ENCODE peak calls at places on chromosomes 2 and 18, in five cellular contexts. M is activated gamma-delta T cell treated with Interleukin-2 at 50 U/mL for 16 hours; L is activated naive CD4-positive, alpha-beta T cell treated with anti-CD3 and anti-CD28 coated beads for 36 hours; W is left lung; C is germinal center. G is an unnamed sample.

GRCh38 chr18:34595673-34596072 is 114.4 kb upstream of the DTNA start:
- DNase-seq in M (no peak), L (no peak), W (no peak), C (no peak), G (no peak)

GRCh38 chr2:219485201-219485580 is 13.5 kb upstream of the GMPPA start:
- DNase-seq in M (no peak), L (no peak), W (peak), C (no peak), G (no peak)

GRCh38 chr2:70094978-70095832 is 7.9 kb downstream of the PCBP1 start:
- DNase-seq in M (peak), L (peak), W (no peak), C (peak), G (no peak)

GRCh38 chr18:8901019-8901418 is 195.7 kb downstream of the MTCL1 start:
- DNase-seq in M (no peak), L (no peak), W (no peak), C (no peak), G (no peak)

GRCh38 chr2:192675640-192676039 is 480.9 kb upstream of the TMEFF2 start:
- DNase-seq in M (no peak), L (no peak), W (no peak), C (no peak), G (no peak)

GRCh38 chr2:66574701-66575624 is 140.0 kb downstream of the MEIS1 start:
- DNase-seq in M (no peak), L (peak), W (no peak), C (no peak), G (no peak)

GRCh38 chr2:121804340-121804739 is 48.9 kb downstream of the TSN start:
- DNase-seq in M (no peak), L (no peak), W (no peak), C (peak), G (no peak)

GRCh38 chr2:238569415-238570195 is 142.9 kb downstream of the ASB1 start:
- DNase-seq in M (no peak), L (no peak), W (peak), C (no peak), G (no peak)

GRCh38 chr2:69917854-69918253 is 2.9 kb downstream of the MXD1 start:
- DNase-seq in M (no peak), L (no peak), W (no peak), C (no peak), G (peak)

GRCh38 chr2:165440367-165440766 is 29.1 kb upstream of the CSRNP3 start:
- DNase-seq in M (no peak), L (no peak), W (no peak), C (no peak), G (peak)

GRCh38 chr2:174572556-174572955 is 25.0 kb downstream of the WIPF1 start:
- DNase-seq in M (no peak), L (peak), W (no peak), C (no peak), G (no peak)

GRCh38 chr2:172496096-172496709 is 59.7 kb upstream of the PDK1 start:
- DNase-seq in M (peak), L (peak), W (no peak), C (no peak), G (no peak)

GRCh38 chr2:184154438-184154837 is 443.9 kb upstream of the ZNF804A start:
- DNase-seq in M (no peak), L (no peak), W (no peak), C (no peak), G (no peak)

GRCh38 chr2:134599236-134599635 is 119.6 kb downstream of the TMEM163 start:
- DNase-seq in M (no peak), L (no peak), W (no peak), C (no peak), G (no peak)

GRCh38 chr2:231172020-231172419 is 26.4 kb upstream of the ARMC9 start:
- DNase-seq in M (no peak), L (no peak), W (no peak), C (no peak), G (peak)

GRCh38 chr2:165193178-165193777 is 10.6 kb downstream of the SCN3A start:
- DNase-seq in M (no peak), L (no peak), W (no peak), C (peak), G (no peak)

G was measured in AG09309.